ENCODE peak calls at places on chromosomes 6 and 20, in five cellular contexts. K is stimulated activated CD4-positive, alpha-beta T cell treated with anti-CD3 and anti-CD28 coated beads, Interleukin-12 subunit alpha, Interleukin-12 subunit beta, amount 100 ng/mL, for 48 hours; Y is Right ventricle myocardium superior; Q is T-helper 1 cell; J is NCI-H446 treated with DMSO at 0.1 percent for 48 hours. W is an unnamed sample.

GRCh38 chr20:58402305-58402704 is 13.3 kb downstream of the VAPB start:
- DNase-seq in J (no peak), K (no peak), Y (no peak), Q (no peak), W (peak; percentile 25)

GRCh38 chr6:144064402-144064830 is 31.0 kb downstream of the SF3B5 start:
- DNase-seq in K (peak; percentile 69), J (no peak), Y (peak; percentile 53), Q (peak; percentile 25), W (peak; percentile 89)

GRCh38 chr20:61970357-61970756 is 95.3 kb downstream of the TAF4 start:
- DNase-seq in Y (no peak), Q (no peak), K (no peak), J (no peak), W (no peak)

GRCh38 chr6:42555477-42556457 is 8.1 kb upstream of the UBR2 start:
- DNase-seq in Q (no peak), Y (no peak), K (no peak), J (peak; percentile 31), W (no peak)

GRCh38 chr20:11158589-11158988 is 484.8 kb upstream of the JAG1 start:
- DNase-seq in Y (no peak), Q (no peak), J (no peak), K (no peak), W (no peak)

GRCh38 chr6:34154668-34155447 is 9.0 kb upstream of the GRM4 start:
- DNase-seq in Q (no peak), Y (peak; percentile 69), J (no peak), K (peak; percentile 71), W (peak; percentile 72)

GRCh38 chr6:91181416-91181815 is 594.5 kb upstream of the MAP3K7 start:
- DNase-seq in K (no peak), Q (no peak), J (no peak), Y (no peak), W (no peak)

GRCh38 chr6:87351583-87351982 is 7.0 kb downstream of the C6orf163 start:
- DNase-seq in J (no peak), K (no peak), Y (no peak), Q (no peak), W (no peak)

GRCh38 chr6:139990865-139991264 is 616.4 kb upstream of the CITED2 start:
- DNase-seq in K (no peak), Y (no peak), Q (no peak), J (no peak), W (no peak)

GRCh38 chr6:107692351-107692750 is 131.8 kb downstream of the SCML4 start:
- DNase-seq in Q (no peak), Y (no peak), K (no peak), J (no peak), W (no peak)

GRCh38 chr20:56574531-56575142 is 41.6 kb downstream of the FAM209B start:
- DNase-seq in Q (no peak), J (no peak), Y (no peak), K (no peak), W (no peak)

GRCh38 chr6:52693777-52694176 is 22.9 kb downstream of the TMEM14A start:
- DNase-seq in K (no peak), Q (no peak), J (no peak), Y (no peak), W (no peak)

GRCh38 chr20:17681741-17682102 is 320 bp downstream of the RRBP1 start:
- DNase-seq in J (no peak), K (no peak), Y (no peak), Q (no peak), W (no peak)

GRCh38 chr6:89352329-89353117 is at the start of gene UBE2J1:
- DNase-seq in Y (peak; percentile 97), J (peak; percentile 66), K (peak; percentile 52), Q (peak; percentile 50), W (peak; percentile 82)

GRCh38 chr20:41017448-41018042 is 11.1 kb upstream of the TOP1 start:
- DNase-seq in K (no peak), Q (no peak), Y (no peak), J (no peak), W (no peak)

GRCh38 chr6:50602191-50602810 is 111.0 kb upstream of the TFAP2D start:
- DNase-seq in J (no peak), K (peak; percentile 10), Y (no peak), Q (no peak), W (no peak)

GRCh38 chr6:38259736-38260135 is 380.0 kb downstream of the BTBD9 start:
- DNase-seq in Y (no peak), Q (no peak), K (no peak), J (no peak), W (no peak)

GRCh38 chr20:46828471-46828870 is 66.2 kb upstream of the EYA2 start:
- DNase-seq in Q (no peak), K (no peak), Y (no peak), J (no peak), W (no peak)

GRCh38 chr20:49424536-49424935 is 57.9 kb downstream of the KCNB1 start:
- DNase-seq in Y (no peak), Q (no peak), K (no peak), J (peak; percentile 35), W (no peak)

GRCh38 chr6:28719275-28719940 is 193.7 kb downstream of the GPX5 start:
- DNase-seq in Y (no peak), K (peak; percentile 36), J (peak; percentile 27), Q (no peak), W (peak; percentile 59)

GRCh38 chr6:1082040-1082935 is 229.6 kb upstream of the FOXQ1 start:
- DNase-seq in Q (no peak), K (no peak), J (no peak), Y (no peak), W (no peak)

GRCh38 chr20:48736231-48736630 is 91.6 kb downstream of the PREX1 start:
- DNase-seq in K (no peak), Y (no peak), Q (no peak), J (no peak), W (no peak)

GRCh38 chr6:36340671-36341454 is 4.2 kb upstream of the BNIP5 start:
- DNase-seq in J (no peak), Y (peak; percentile 90), K (peak; percentile 77), Q (peak; percentile 30), W (peak; percentile 83)

GRCh38 chr20:62011938-62012534 is 53.6 kb downstream of the TAF4 start:
- DNase-seq in Y (peak; percentile 39), J (no peak), Q (no peak), K (no peak), W (no peak)

GRCh38 chr20:62025394-62025793 is 40.3 kb downstream of the TAF4 start:
- DNase-seq in J (no peak), Q (no peak), Y (peak; percentile 4), K (no peak), W (no peak)

GRCh38 chr20:2539341-2539740 is 3.0 kb downstream of the TMC2 start:
- DNase-seq in Y (no peak), Q (no peak), J (no peak), K (no peak), W (no peak)

GRCh38 chr6:158409451-158409850 is 97.2 kb downstream of the TULP4 start:
- DNase-seq in Q (no peak), J (no peak), K (no peak), Y (peak; percentile 49), W (no peak)

GRCh38 chr6:704037-704436 is 11.1 kb upstream of the EXOC2 start:
- DNase-seq in K (no peak), Q (no peak), J (no peak), Y (no peak), W (no peak)